ENCODE peak calls at places on chromosomes 4 and X, in eight cellular contexts. D is HCT116, V is HepG2, N is K562, R is endothelial cell of umbilical vein, U is A549, K is H1, E is GM12878. I is an unnamed sample.

GRCh38 chrX:154476821-154477220 is 2.3 kb downstream of the LAGE3 start:
- DNase-seq in D (no peak), V (no peak), N (no peak), R (no peak), U (no peak), K (no peak), E (no peak), I (no peak)

GRCh38 chr4:112270643-112271484 is 14.8 kb downstream of the TIFA start:
- DNase-seq in D (no peak), V (no peak), N (no peak), R (no peak), U (no peak), K (no peak), E (no peak), I (peak)

GRCh38 chr4:142523111-142523510 is 323.0 kb downstream of the INPP4B start:
- DNase-seq in D (no peak), V (no peak), N (no peak), R (no peak), U (no peak), K (no peak), E (no peak), I (no peak)

GRCh38 chr4:39083164-39083563 is 21.1 kb downstream of the KLHL5 start:
- DNase-seq in D (no peak), V (no peak), N (no peak), R (peak), U (no peak), K (no peak), E (no peak), I (no peak)

GRCh38 chr4:99252746-99253145 is 33.7 kb upstream of the ADH6 start:
- DNase-seq in D (no peak), V (no peak), N (no peak), R (no peak), U (no peak), K (no peak), E (no peak), I (no peak)

GRCh38 chrX:30230395-30230794 is at the start of gene MAGEB3:
- DNase-seq in D (no peak), V (no peak), N (no peak), R (no peak), U (no peak), K (no peak), E (no peak), I (no peak)

GRCh38 chr4:10403633-10404445 is 53.4 kb downstream of the ZNF518B start:
- DNase-seq in D (peak), V (peak), N (peak), R (peak), U (peak), K (peak), E (no peak), I (peak)

GRCh38 chrX:38558681-38559080 is 2.7 kb upstream of the TSPAN7 start:
- DNase-seq in D (no peak), V (no peak), N (no peak), R (no peak), U (no peak), K (no peak), E (no peak), I (peak)

GRCh38 chr4:48269861-48270515 is 350 bp upstream of the TEC start:
- DNase-seq in D (peak), V (peak), N (peak), R (peak), U (peak), K (peak), E (peak), I (peak)

GRCh38 chr4:182145360-182145905 is 97.8 kb upstream of the TENM3 start:
- DNase-seq in D (no peak), V (no peak), N (no peak), R (no peak), U (no peak), K (no peak), E (no peak), I (no peak)

GRCh38 chr4:63218837-63219236 is 1190.4 kb downstream of the TECRL start:
- DNase-seq in D (no peak), V (no peak), N (no peak), R (no peak), U (no peak), K (no peak), E (no peak), I (no peak)

GRCh38 chrX:2848806-2849420 is 20.2 kb downstream of the GYG2 start:
- DNase-seq in D (no peak), V (peak), N (no peak), R (no peak), U (peak), K (no peak), E (no peak), I (peak)

GRCh38 chr4:165474784-165475705 is 96.2 kb downstream of the CPE start:
- DNase-seq in D (no peak), V (no peak), N (no peak), R (no peak), U (no peak), K (no peak), E (no peak), I (no peak)

GRCh38 chr4:68175562-68176155 is 46.0 kb upstream of the TMPRSS11F start:
- DNase-seq in D (peak), V (peak), N (peak), R (peak), U (peak), K (no peak), E (peak), I (peak)

GRCh38 chr4:76993787-76994641 is 44.5 kb downstream of the SEPTIN11 start:
- DNase-seq in D (no peak), V (no peak), N (no peak), R (no peak), U (no peak), K (no peak), E (peak), I (no peak)

GRCh38 chrX:55490974-55491373 is 1.3 kb upstream of the USP51 start:
- DNase-seq in D (no peak), V (no peak), N (no peak), R (no peak), U (no peak), K (no peak), E (no peak), I (no peak)

GRCh38 chr4:150598906-150599305 is 17.0 kb downstream of the MAB21L2 start:
- DNase-seq in D (no peak), V (no peak), N (no peak), R (no peak), U (no peak), K (no peak), E (no peak), I (no peak)

GRCh38 chr4:28009541-28009940 is 1148.9 kb downstream of the STIM2 start:
- DNase-seq in D (no peak), V (no peak), N (no peak), R (no peak), U (no peak), K (no peak), E (no peak), I (no peak)

GRCh38 chr4:39821951-39822350 is 124.0 kb downstream of the UBE2K start:
- DNase-seq in D (no peak), V (no peak), N (no peak), R (no peak), U (no peak), K (no peak), E (no peak), I (no peak)

GRCh38 chrX:107454302-107454701 is 4.8 kb downstream of the FRMPD3 start:
- DNase-seq in D (peak), V (no peak), N (no peak), R (no peak), U (peak), K (no peak), E (no peak), I (peak)

GRCh38 chr4:97987019-97987648 is 156.1 kb downstream of the STPG2 start:
- DNase-seq in D (peak), V (peak), N (no peak), R (peak), U (peak), K (no peak), E (no peak), I (peak)

GRCh38 chr4:72887152-72887551 is 182.4 kb downstream of the COX18 start:
- DNase-seq in D (no peak), V (no peak), N (no peak), R (no peak), U (no peak), K (no peak), E (no peak), I (no peak)

GRCh38 chr4:3210467-3210866 is 38.5 kb upstream of the MSANTD1 start:
- DNase-seq in D (no peak), V (no peak), N (no peak), R (no peak), U (no peak), K (no peak), E (no peak), I (no peak)

DNA sequence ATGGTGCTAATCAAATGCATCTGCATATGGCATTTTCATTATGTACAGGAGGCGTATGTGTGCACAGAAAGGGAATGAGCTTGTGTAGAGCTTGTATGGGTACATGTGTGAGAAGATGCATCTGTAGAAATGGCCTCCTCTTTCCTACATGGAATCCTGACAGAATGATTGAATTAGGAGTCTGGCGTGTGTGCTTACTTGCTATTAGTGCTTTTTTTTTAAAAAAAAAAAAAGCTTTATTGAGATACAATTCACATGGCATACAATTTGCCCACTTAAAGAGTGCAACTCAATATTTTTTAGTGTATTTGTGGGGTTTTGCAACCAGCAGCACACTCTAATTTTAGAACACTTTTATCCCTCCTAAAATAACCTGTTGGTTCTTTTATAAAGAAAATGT is 66.1 kb downstream of the TMEM131L start:
- DNase-seq in D (no peak), V (no peak), N (no peak), R (no peak), U (no peak), K (no peak), E (no peak), I (no peak)
- TF ChIP-seq POLR2A in D (no peak), V (no peak), N (no peak), R (no peak), U (no peak), K (no peak), E (no peak), I (no peak)

DNA sequence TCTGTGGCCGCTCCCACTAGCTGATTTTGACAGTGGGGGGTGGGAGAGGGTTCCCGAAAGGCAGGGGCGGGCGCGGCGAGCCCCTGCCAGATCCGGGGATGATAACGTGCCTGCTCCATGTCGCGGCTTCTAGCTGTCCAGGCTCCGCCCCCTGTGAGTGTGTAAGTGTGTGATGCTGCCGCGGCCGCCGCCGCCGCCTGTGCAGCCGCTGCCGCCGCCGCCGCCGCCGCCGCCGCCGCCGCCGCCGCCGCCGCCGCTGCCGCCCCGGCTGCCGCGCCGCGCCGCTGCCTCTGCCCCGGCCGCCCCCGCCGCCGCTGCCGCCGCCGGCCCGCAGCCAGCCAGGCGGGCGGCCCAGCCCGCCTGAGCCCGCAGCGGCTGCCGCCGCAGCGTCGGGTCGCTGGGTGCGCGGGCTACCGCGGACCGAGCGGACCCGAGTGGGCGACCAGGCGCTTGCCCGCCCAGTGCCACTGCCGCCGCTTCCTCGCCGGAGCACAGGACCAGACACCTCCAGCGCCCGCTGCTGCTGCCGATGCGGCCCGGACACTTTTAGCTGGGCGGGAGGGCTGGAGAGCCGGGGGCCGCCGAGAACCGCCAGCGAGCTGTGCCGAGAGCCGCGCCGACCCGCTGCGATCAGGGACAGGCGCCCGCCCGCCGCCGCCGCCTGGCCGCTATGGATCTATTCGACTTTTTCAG is at the start of gene AFF2:
- DNase-seq in D (no peak), V (no peak), N (no peak), R (peak), U (peak), K (no peak), E (no peak), I (peak)
- TF ChIP-seq MAX in D (no peak), V (no peak), N (no peak), R (no peak), U (no peak), K (no peak), E (no peak), I (no peak)

GRCh38 chr4:184907810-184908209 is 82.0 kb upstream of the ACSL1 start:
- DNase-seq in D (no peak), V (no peak), N (no peak), R (no peak), U (no peak), K (no peak), E (no peak), I (no peak)

GRCh38 chr4:184911310-184911709 is 85.5 kb upstream of the ACSL1 start:
- DNase-seq in D (peak), V (no peak), N (no peak), R (peak), U (no peak), K (no peak), E (no peak), I (no peak)

GRCh38 chr4:184902550-184902949 is 76.8 kb upstream of the ACSL1 start:
- DNase-seq in D (no peak), V (no peak), N (no peak), R (no peak), U (no peak), K (no peak), E (no peak), I (no peak)

GRCh38 chr4:184907216-184907615 is 81.4 kb upstream of the ACSL1 start:
- DNase-seq in D (no peak), V (no peak), N (no peak), R (no peak), U (no peak), K (no peak), E (no peak), I (peak)

DNA sequence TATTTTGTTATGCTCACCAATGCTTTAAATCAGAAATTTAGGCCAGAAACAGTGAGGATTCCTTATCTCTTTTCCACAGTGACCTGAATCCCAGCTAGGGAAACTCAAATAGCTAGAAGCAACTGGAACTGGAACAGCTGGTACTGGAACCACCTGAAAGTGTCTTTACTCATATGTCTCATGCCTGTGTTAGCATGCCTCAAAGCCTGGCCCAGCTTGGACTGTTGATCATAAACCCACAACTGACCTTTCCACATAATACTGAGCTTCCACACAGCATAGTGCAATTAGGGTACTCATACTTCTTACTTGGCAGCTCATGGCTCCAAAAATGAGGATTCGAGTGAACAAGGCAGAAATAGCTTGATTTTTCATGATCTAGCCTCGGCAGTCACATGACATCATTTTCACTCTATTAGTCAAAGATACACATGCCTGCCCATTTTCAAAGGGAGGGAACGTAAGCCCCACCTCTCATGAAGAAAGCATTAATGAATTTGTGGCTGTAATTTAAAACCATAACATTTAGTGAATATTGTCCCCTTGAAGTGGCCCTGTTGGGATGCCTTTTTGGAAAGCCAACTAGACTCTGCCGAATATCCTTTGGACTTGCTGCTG is 80.8 kb upstream of the ACSL1 start:
- DNase-seq in D (no peak), V (no peak), N (no peak), R (no peak), U (no peak), K (no peak), E (no peak), I (no peak)
- TF ChIP-seq CTCF in D (no peak), V (no peak), N (no peak), R (no peak), U (no peak), K (no peak), E (no peak), I (no peak)

GRCh38 chrX:13733506-13733905 is 914 bp downstream of the TRAPPC2 start:
- DNase-seq in D (no peak), V (no peak), N (no peak), R (no peak), U (no peak), K (no peak), E (no peak), I (no peak)

GRCh38 chrX:13732246-13733067 is 2.0 kb downstream of the TRAPPC2 start:
- DNase-seq in D (no peak), V (no peak), N (no peak), R (no peak), U (no peak), K (no peak), E (no peak), I (no peak)

GRCh38 chrX:13734278-13735172 is at the start of the genes OFD1 and TRAPPC2:
- DNase-seq in D (peak), V (peak), N (peak), R (peak), U (peak), K (peak), E (peak), I (peak)
- TF ChIP-seq POLR2A in D (peak), V (peak), N (peak), R (peak), U (peak), K (no peak), E (peak), I (peak)

DNA sequence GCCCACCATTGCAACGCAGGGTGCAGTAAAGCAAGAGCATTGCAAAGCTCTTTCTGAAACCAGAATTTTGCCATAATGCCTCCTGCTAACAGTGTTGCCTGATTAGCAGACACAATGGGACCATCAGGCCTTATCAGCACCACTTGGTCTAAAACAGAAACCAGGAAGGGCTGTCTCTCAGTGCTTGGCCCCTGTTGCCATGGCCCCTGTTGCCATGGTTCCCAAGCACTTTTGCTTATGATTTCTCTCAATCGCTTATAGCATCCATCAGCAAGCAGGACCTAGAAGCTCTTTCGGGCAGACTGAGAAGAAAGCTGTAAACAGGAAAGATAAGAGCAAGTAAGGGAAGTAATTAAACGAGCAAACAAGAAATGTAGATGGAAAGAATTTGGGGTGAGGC is 36.8 kb downstream of the RTL5 start:
- DNase-seq in D (no peak), V (no peak), N (peak), R (peak), U (no peak), K (no peak), E (no peak), I (peak)
- TF ChIP-seq MAX in D (no peak), V (no peak), N (no peak), R (peak), U (no peak), K (no peak), E (no peak), I (no peak)